ENCODE peak calls at places on chromosomes 11 and 22, in ten cellular contexts. I is tibial artery; M is OCI-LY7; Q is mammary epithelial cell; N is stimulated activated CD4-positive, alpha-beta T cell treated with anti-CD3 and anti-CD28 coated beads, Interleukin-12 subunit alpha, Interleukin-12 subunit beta, amount 100 ng/mL, for 48 hours; C is fibroblast of the conjunctiva; Z is astrocyte of the spinal cord; K is heart left ventricle; G is activated CD4-positive, alpha-beta T cell treated with anti-CD3 and anti-CD28 coated beads, Interleukin-2, amount 10 ng/mL, durations not matched to agents 7 days and 5 days; T is activated CD8-positive, alpha-beta T cell treated with anti-CD3 and anti-CD28 coated beads, Interleukin-2, amount 10 ng/mL, durations not matched to agents 7 days and 5 days. E is an unnamed sample.

GRCh38 chr11:48088682-48089050 is 108.3 kb downstream of the PTPRJ start:
- DNase-seq in I (no peak), Z (peak; percentile 81), N (no peak), M (no peak), T (no peak), K (no peak), C (no peak), Q (no peak), G (no peak), E (no peak)

GRCh38 chr22:24355574-24355973 is 71.8 kb upstream of the ADORA2A start:
- DNase-seq in N (no peak), K (no peak), T (no peak), M (no peak), I (no peak), G (no peak), Q (no peak), C (no peak), Z (no peak), E (peak; percentile 20)

GRCh38 chr11:94493146-94493442 is 550 bp downstream of the MRE11 start:
- DNase-seq in Z (no peak), Q (no peak), G (no peak), K (no peak), M (no peak), I (no peak), N (no peak), C (no peak), T (no peak), E (no peak)

GRCh38 chr11:36385121-36385530 is 89.0 kb downstream of the PRR5L start:
- DNase-seq in K (no peak), G (no peak), N (no peak), Q (no peak), T (no peak), C (peak; percentile 43), M (no peak), Z (peak; percentile 84), I (no peak), E (peak; percentile 67)

GRCh38 chr11:80240245-80240644 is 799.4 kb upstream of the TENM4 start:
- DNase-seq in T (no peak), Q (no peak), I (no peak), G (no peak), N (no peak), Z (no peak), C (no peak), M (no peak), K (no peak), E (peak; percentile 53)

GRCh38 chr11:66113132-66113856 is 43.2 kb downstream of the PACS1 start:
- DNase-seq in K (no peak), I (no peak), N (no peak), M (no peak), C (no peak), G (no peak), Z (peak; percentile 89), T (no peak), Q (peak; percentile 81), E (peak; percentile 91)

GRCh38 chr11:70281114-70281729 is 10.7 kb downstream of the PPFIA1 start:
- DNase-seq in I (peak; percentile 62), T (no peak), C (no peak), Q (no peak), Z (peak; percentile 62), G (no peak), M (no peak), K (peak; percentile 39), N (no peak), E (no peak)

GRCh38 chr11:75479598-75479986 is 46.1 kb downstream of the GDPD5 start:
- DNase-seq in C (no peak), Q (no peak), K (no peak), M (no peak), I (no peak), N (no peak), G (no peak), T (no peak), Z (no peak), E (no peak)

GRCh38 chr11:124717421-124717785 is 22.3 kb upstream of the NRGN start:
- DNase-seq in N (no peak), C (no peak), Q (peak; percentile 78), Z (no peak), M (no peak), G (no peak), T (no peak), K (no peak), I (no peak), E (peak; percentile 79)

GRCh38 chr22:29871684-29872083 is 11.3 kb upstream of the MTMR3 start:
- DNase-seq in G (no peak), M (no peak), I (no peak), N (no peak), C (no peak), T (no peak), K (no peak), Z (no peak), Q (no peak), E (no peak)

GRCh38 chr22:42939941-42940653 is 74.9 kb downstream of the PACSIN2 start:
- DNase-seq in K (no peak), M (no peak), G (no peak), C (no peak), Q (peak; percentile 72), Z (peak; percentile 90), I (no peak), T (no peak), N (no peak), E (peak; percentile 86)

GRCh38 chr11:20156876-20157613 is 3.2 kb downstream of the DBX1 start:
- DNase-seq in Z (no peak), N (no peak), M (no peak), Q (no peak), G (peak; percentile 29), K (no peak), T (peak; percentile 53), I (no peak), C (no peak), E (no peak)

GRCh38 chr11:57746920-57747319 is 4.7 kb downstream of the BTBD18 start:
- DNase-seq in Q (no peak), M (no peak), N (no peak), G (no peak), T (no peak), Z (no peak), I (no peak), K (no peak), C (no peak), E (no peak)

GRCh38 chr11:19519344-19519743 is 193.3 kb upstream of the NAV2 start:
- DNase-seq in C (no peak), G (no peak), N (no peak), M (no peak), Q (no peak), T (no peak), I (no peak), K (no peak), Z (no peak), E (no peak)

GRCh38 chr11:57403176-57404147 is 13.0 kb upstream of the PRG2 start:
- DNase-seq in C (no peak), M (no peak), Z (no peak), T (no peak), K (no peak), G (no peak), I (no peak), Q (no peak), N (no peak), E (no peak)

GRCh38 chr11:111639226-111639925 is 37.1 kb downstream of the SIK2 start:
- DNase-seq in Q (no peak), G (no peak), K (no peak), I (no peak), N (no peak), Z (no peak), T (no peak), M (no peak), C (no peak), E (no peak)

GRCh38 chr22:32796865-32797573 is 4.5 kb upstream of the TIMP3 start:
- DNase-seq in Q (peak; percentile 48), C (peak; percentile 86), Z (peak; percentile 68), N (peak; percentile 37), I (peak; percentile 78), T (peak; percentile 70), G (peak; percentile 63), M (peak; percentile 43), K (peak; percentile 77), E (peak; percentile 66)

GRCh38 chr22:48167238-48167637 is 1404.8 kb downstream of the TBC1D22A start:
- DNase-seq in G (no peak), T (no peak), N (no peak), M (peak; percentile 35), Q (no peak), C (no peak), K (no peak), I (no peak), Z (no peak), E (no peak)

GRCh38 chr22:36419177-36419911 is 31.6 kb upstream of the MYH9 start:
- DNase-seq in Q (no peak), Z (peak; percentile 46), C (peak; percentile 55), M (no peak), K (peak; percentile 64), T (peak; percentile 31), N (no peak), G (peak; percentile 18), I (no peak), E (peak; percentile 20)

GRCh38 chr11:46356911-46357482 is 9.7 kb downstream of the DGKZ start:
- DNase-seq in T (no peak), C (no peak), G (no peak), Z (peak; percentile 58), I (no peak), M (no peak), K (no peak), N (no peak), Q (peak; percentile 82), E (peak; percentile 90)

GRCh38 chr22:50396751-50397370 is 53.7 kb downstream of the PPP6R2 start:
- DNase-seq in G (no peak), I (no peak), Q (no peak), M (no peak), Z (no peak), K (no peak), T (no peak), C (no peak), N (no peak), E (no peak)

GRCh38 chr11:352456-353180 is 16.7 kb upstream of the B4GALNT4 start:
- DNase-seq in C (no peak), M (no peak), N (no peak), Q (no peak), T (no peak), Z (no peak), I (no peak), G (no peak), K (no peak), E (no peak)

GRCh38 chr11:396511-396947 is 2.5 kb downstream of the PKP3 start:
- DNase-seq in Z (no peak), N (no peak), M (no peak), Q (no peak), G (no peak), I (no peak), T (peak; percentile 41), K (no peak), C (no peak), E (peak; percentile 38)